ENCODE peak calls at places on chromosomes 11 and 22, in five cellular contexts. One of them, this sample, is unnamed.

GRCh38 chr11:1090600-1091331 is 16.1 kb downstream of the MUC2 start:
- DNase-seq in HCEC 1CT: no peak
- DNase-seq in C1 segment of cervical spinal cord: no peak
- DNase-seq in HAP-1: no peak
- DNase-seq in Peyer's patch: no peak
- DNase-seq in this sample: no peak

GRCh38 chr11:45660717-45661416 is 4.6 kb downstream of the CHST1 start:
- DNase-seq in HCEC 1CT: no peak
- DNase-seq in C1 segment of cervical spinal cord: no peak
- DNase-seq in HAP-1: no peak
- DNase-seq in Peyer's patch: no peak
- DNase-seq in this sample: no peak

GRCh38 chr22:49650336-49651241 is 177.1 kb downstream of the BRD1 start:
- DNase-seq in HCEC 1CT: no peak
- DNase-seq in C1 segment of cervical spinal cord: no peak
- DNase-seq in HAP-1: no peak
- DNase-seq in Peyer's patch: no peak
- DNase-seq in this sample: no peak

GRCh38 chr11:130634981-130635473 is 186.6 kb downstream of the ADAMTS15 start:
- DNase-seq in HCEC 1CT: peak
- DNase-seq in C1 segment of cervical spinal cord: no peak
- DNase-seq in HAP-1: no peak
- DNase-seq in Peyer's patch: no peak
- DNase-seq in this sample: no peak

GRCh38 chr11:10322830-10323792 is 18.2 kb downstream of the ADM start:
- DNase-seq in HCEC 1CT: peak
- DNase-seq in C1 segment of cervical spinal cord: no peak
- DNase-seq in HAP-1: peak
- DNase-seq in Peyer's patch: peak
- DNase-seq in this sample: peak

GRCh38 chr11:86931059-86931964 is 23.9 kb downstream of the FZD4 start:
- DNase-seq in HCEC 1CT: no peak
- DNase-seq in C1 segment of cervical spinal cord: no peak
- DNase-seq in HAP-1: no peak
- DNase-seq in Peyer's patch: no peak
- DNase-seq in this sample: no peak

GRCh38 chr11:11461473-11461872 is 108.4 kb upstream of the CSNK2A3 start:
- DNase-seq in HCEC 1CT: no peak
- DNase-seq in C1 segment of cervical spinal cord: no peak
- DNase-seq in HAP-1: no peak
- DNase-seq in Peyer's patch: no peak
- DNase-seq in this sample: no peak

GRCh38 chr11:70650075-70650909 is 252.0 kb downstream of the CTTN start:
- DNase-seq in HCEC 1CT: peak
- DNase-seq in C1 segment of cervical spinal cord: peak
- DNase-seq in HAP-1: peak
- DNase-seq in Peyer's patch: peak
- DNase-seq in this sample: no peak

GRCh38 chr22:39800790-39801540 is 92.6 kb downstream of the ENTHD1 start:
- DNase-seq in HCEC 1CT: no peak
- DNase-seq in C1 segment of cervical spinal cord: no peak
- DNase-seq in HAP-1: peak
- DNase-seq in Peyer's patch: peak
- DNase-seq in this sample: no peak

GRCh38 chr11:64887757-64888405 is 9.5 kb upstream of the EHD1 start:
- DNase-seq in HCEC 1CT: peak
- DNase-seq in C1 segment of cervical spinal cord: peak
- DNase-seq in HAP-1: peak
- DNase-seq in Peyer's patch: peak
- DNase-seq in this sample: no peak

GRCh38 chr11:93587858-93588581 is 44.8 kb upstream of the SMCO4 start:
- DNase-seq in HCEC 1CT: no peak
- DNase-seq in C1 segment of cervical spinal cord: no peak
- DNase-seq in HAP-1: no peak
- DNase-seq in Peyer's patch: no peak
- DNase-seq in this sample: no peak